ENCODE peak calls at places on chromosomes 3 and 15, in eight cellular contexts. H, Y, B, A, O, M, Q and L are unnamed samples.

GRCh38 chr15:78811124-78811824 is at the start of gene ADAMTS7:
- DNase-seq in Q (peak; percentile 73), B (peak; percentile 14), Y (no peak), H (no peak), A (peak; percentile 47), O (peak; percentile 62), M (peak; percentile 86), L (peak; percentile 94)

GRCh38 chr3:113151475-113152031 is 59.8 kb upstream of the BOC start:
- DNase-seq in A (no peak), M (peak; percentile 79), Y (no peak), H (no peak), B (no peak), O (no peak), Q (no peak), L (no peak)

GRCh38 chr3:195692781-195693427 is 27.9 kb upstream of the MUC20 start:
- DNase-seq in H (no peak), A (no peak), Q (peak; percentile 6), M (no peak), B (no peak), O (no peak), Y (no peak), L (no peak)

GRCh38 chr3:52299815-52300611 is 12.4 kb downstream of the GLYCTK start:
- DNase-seq in H (no peak), Y (peak; percentile 96), A (no peak), O (peak; percentile 62), M (peak; percentile 91), Q (no peak), B (no peak), L (peak; percentile 83)

GRCh38 chr3:123952844-123953520 is 8.0 kb downstream of the CCDC14 start:
- DNase-seq in O (no peak), H (no peak), B (no peak), Y (no peak), M (no peak), A (no peak), Q (no peak), L (no peak)

GRCh38 chr3:41148901-41149300 is 50.4 kb upstream of the CTNNB1 start:
- DNase-seq in Q (no peak), B (no peak), O (peak; percentile 91), A (no peak), M (no peak), Y (no peak), H (no peak), L (no peak)

GRCh38 chr3:146421814-146422748 is 47.3 kb downstream of the PLSCR2 start:
- DNase-seq in A (no peak), Y (no peak), O (peak; percentile 7), M (no peak), B (no peak), H (no peak), Q (no peak), L (no peak)

GRCh38 chr3:188269040-188269439 is 115.1 kb downstream of the LPP start:
- DNase-seq in A (no peak), Y (no peak), O (no peak), B (no peak), M (no peak), Q (no peak), H (no peak), L (no peak)

GRCh38 chr3:183378951-183379350 is 49.5 kb downstream of the MCF2L2 start:
- DNase-seq in H (no peak), B (no peak), A (no peak), M (no peak), O (no peak), Q (no peak), Y (no peak), L (no peak)